ENCODE peak calls at places on chromosomes 6 and 20, in five cellular contexts. N, H, O, X and F are unnamed samples.

GRCh38 chr6:113281014-113281810 is 575.9 kb upstream of the MARCKS start:
- DNase-seq in N (peak), H (no peak), O (no peak), X (no peak), F (no peak)

GRCh38 chr20:32960849-32961731 is 43.1 kb downstream of the SUN5 start:
- DNase-seq in N (no peak), H (peak), O (no peak), X (no peak), F (no peak)

GRCh38 chr6:121093928-121094327 is 240.4 kb downstream of the TBC1D32 start:
- DNase-seq in N (peak), H (no peak), O (no peak), X (no peak), F (peak)

GRCh38 chr20:37346526-37347346 is 796 bp downstream of the SRC start:
- DNase-seq in N (no peak), H (peak), O (no peak), X (peak), F (no peak)

GRCh38 chr6:170221753-170222400 is 69.0 kb downstream of the DLL1 start:
- DNase-seq in N (no peak), H (no peak), O (no peak), X (peak), F (no peak)

GRCh38 chr20:59493926-59494325 is 110.4 kb upstream of the PHACTR3 start:
- DNase-seq in N (no peak), H (no peak), O (no peak), X (peak), F (no peak)

GRCh38 chr6:27157461-27158315 is 89.8 kb upstream of the PRSS16 start:
- DNase-seq in N (peak), H (no peak), O (peak), X (peak), F (peak)

GRCh38 chr6:33205172-33206026 is 944 bp downstream of the HSD17B8 start:
- DNase-seq in N (peak), H (no peak), O (peak), X (peak), F (peak)

GRCh38 chr6:17336425-17336824 is 55.3 kb downstream of the RBM24 start:
- DNase-seq in N (peak), H (no peak), O (no peak), X (no peak), F (no peak)

GRCh38 chr6:118808794-118809668 is 84.9 kb upstream of the ASF1A start:
- DNase-seq in N (no peak), H (no peak), O (no peak), X (no peak), F (no peak)

DNA sequence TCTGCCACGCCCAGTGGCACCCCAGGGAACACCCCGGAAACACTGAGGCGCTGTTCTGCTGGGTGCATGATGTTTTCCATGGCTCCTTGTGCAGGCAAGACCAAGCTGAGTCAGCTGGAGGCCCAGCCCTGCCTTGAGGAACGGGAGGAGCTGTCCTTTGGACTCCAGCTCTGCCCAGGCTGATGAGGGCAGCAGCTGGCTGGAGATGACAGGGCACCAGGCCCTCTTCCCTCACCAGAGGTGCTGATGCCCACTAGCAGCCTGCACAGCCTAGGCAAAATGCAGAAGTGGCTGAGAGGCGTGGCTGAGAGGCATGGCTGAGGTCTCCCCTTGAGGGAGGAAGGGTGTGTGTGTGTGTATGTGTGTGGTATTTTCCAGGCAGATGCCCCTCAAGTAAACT is 2.4 kb downstream of the C6orf132 start:
- DNase-seq in N (no peak), H (no peak), O (peak), X (no peak), F (peak)
- H3K4me3 ChIP-seq in N (no peak), H (no peak), O (peak), X (no peak), F (peak)

GRCh38 chr6:7154341-7155139 is 46.8 kb downstream of the RREB1 start:
- DNase-seq in N (no peak), H (no peak), O (no peak), X (no peak), F (no peak)
- H3K4me3 ChIP-seq in N (no peak), H (no peak), O (no peak), X (no peak), F (no peak)

DNA sequence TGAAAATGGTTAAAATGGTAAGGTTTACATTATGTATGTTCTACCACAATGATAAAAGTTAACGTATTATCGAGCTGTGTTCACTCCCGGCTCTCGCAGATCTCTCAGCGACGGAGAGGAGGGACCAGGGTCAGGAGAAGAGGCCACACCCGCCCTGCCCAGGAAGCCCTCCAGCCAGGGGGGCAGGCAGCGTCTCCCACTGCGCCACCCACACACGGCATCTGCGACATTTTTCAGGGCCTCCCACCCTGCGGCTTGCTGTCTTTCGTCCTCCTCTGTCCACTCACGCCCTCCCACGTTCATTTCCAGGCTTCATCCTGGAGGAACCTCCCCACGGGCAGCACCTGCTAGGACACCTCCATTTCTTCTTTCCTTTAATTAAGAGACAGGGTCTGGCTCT is 43.3 kb downstream of the ZBTB46 start:
- DNase-seq in N (no peak), H (no peak), O (no peak), X (no peak), F (no peak)
- H3K4me3 ChIP-seq in N (no peak), H (no peak), O (no peak), X (no peak), F (no peak)

GRCh38 chr6:28824793-28825731 is 98.7 kb downstream of the TRIM27 start:
- DNase-seq in N (no peak), H (no peak), O (no peak), X (no peak), F (no peak)

GRCh38 chr6:28825732-28826293 is 98.0 kb downstream of the TRIM27 start:
- DNase-seq in N (no peak), H (no peak), O (no peak), X (no peak), F (no peak)
- H3K4me3 ChIP-seq in N (no peak), H (no peak), O (no peak), X (no peak), F (peak)